ENCODE peak calls at places on chromosomes 1 and 21, in ten cellular contexts. L is heart left ventricle; U is tibial nerve; J is adrenal gland; T is MM.1S; B is CD8-positive, alpha-beta T cell; G is SK-N-SH; K is left ventricle myocardium inferior; O is IMR-90; N is cardiac muscle cell. V is an unnamed sample.

GRCh38 chr1:7591565-7591964 is 179.5 kb upstream of the VAMP3 start:
- DNase-seq in L (no peak), U (no peak), J (no peak), T (no peak), B (no peak), G (no peak), K (no peak), O (no peak), N (no peak), V (no peak)

GRCh38 chr1:118992426-118992825 is 4.3 kb upstream of the TBX15 start:
- DNase-seq in L (no peak), U (no peak), J (no peak), T (no peak), B (no peak), G (no peak), K (no peak), O (no peak), N (no peak), V (no peak)

GRCh38 chr1:151713044-151713443 is 3.6 kb downstream of the CELF3 start:
- DNase-seq in L (no peak), U (no peak), J (no peak), T (no peak), B (no peak), G (no peak), K (no peak), O (no peak), N (no peak), V (no peak)

GRCh38 chr1:153404768-153405167 is 11.6 kb upstream of the S100A7A start:
- DNase-seq in L (peak; percentile 76), U (peak; percentile 11), J (peak; percentile 27), T (peak; percentile 49), B (peak; percentile 52), G (peak; percentile 41), K (peak; percentile 40), O (no peak), N (no peak), V (peak; percentile 57)

GRCh38 chr1:114455102-114455785 is 55.8 kb downstream of the TRIM33 start:
- DNase-seq in L (no peak), U (no peak), J (no peak), T (no peak), B (no peak), G (no peak), K (no peak), O (peak; percentile 70), N (no peak), V (no peak)

GRCh38 chr1:70717656-70718055 is 306.6 kb downstream of the CTH start:
- DNase-seq in L (no peak), U (no peak), J (no peak), T (no peak), B (no peak), G (no peak), K (no peak), O (no peak), N (no peak), V (no peak)

GRCh38 chr21:41497836-41498235 is 10.1 kb downstream of the TMPRSS2 start:
- DNase-seq in L (no peak), U (no peak), J (no peak), T (no peak), B (no peak), G (no peak), K (no peak), O (no peak), N (no peak), V (no peak)

GRCh38 chr1:14189381-14189780 is 409.1 kb upstream of the KAZN start:
- DNase-seq in L (no peak), U (no peak), J (no peak), T (no peak), B (no peak), G (no peak), K (no peak), O (no peak), N (no peak), V (no peak)

GRCh38 chr1:180928272-180929230 is 15.9 kb downstream of the KIAA1614 start:
- DNase-seq in L (peak; percentile 58), U (no peak), J (no peak), T (no peak), B (no peak), G (peak; percentile 58), K (no peak), O (no peak), N (no peak), V (no peak)

DNA sequence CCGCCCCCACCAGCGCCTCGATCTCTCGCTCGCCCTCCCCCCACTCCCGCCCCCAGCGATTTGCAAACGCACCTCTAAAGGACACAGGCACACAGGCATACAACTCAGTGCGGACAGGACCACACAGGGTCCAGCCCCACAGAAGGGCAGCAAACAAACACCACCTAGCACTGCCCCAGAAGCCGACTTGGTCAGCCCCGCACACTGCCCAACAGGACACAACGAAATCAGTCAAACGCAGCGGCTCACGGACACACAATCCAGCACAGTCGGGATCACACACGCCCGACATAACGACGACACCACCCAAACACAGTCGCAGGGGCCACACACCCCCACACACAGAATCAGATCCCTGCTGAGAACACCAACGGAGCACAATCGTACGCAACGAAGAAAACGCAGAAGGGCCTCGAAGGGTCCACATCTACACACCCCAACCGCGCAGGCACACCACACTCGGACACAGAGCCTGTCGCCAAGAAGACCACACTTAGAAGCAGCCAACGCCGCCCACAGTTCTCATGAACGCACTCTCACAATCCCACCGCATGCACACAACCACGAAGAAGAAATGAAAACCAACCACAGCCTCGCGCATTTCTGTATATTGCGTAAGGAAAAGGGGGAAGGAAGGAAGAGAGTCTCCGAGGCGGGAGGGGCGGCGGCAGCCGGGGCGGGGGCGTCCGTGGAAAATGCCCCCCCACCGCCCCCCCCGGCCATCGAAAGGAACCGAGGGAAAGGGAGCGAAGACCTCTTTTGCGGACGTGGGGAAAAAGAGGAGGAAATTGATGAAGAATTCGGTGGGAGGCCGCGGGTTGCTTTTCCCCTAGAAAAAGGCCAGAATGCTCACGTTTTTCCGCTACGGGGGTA is 475 bp downstream of the TAL1 start:
- DNase-seq in L (peak; percentile 60), U (peak; percentile 40), J (no peak), T (no peak), B (no peak), G (peak; percentile 72), K (no peak), O (peak; percentile 33), N (peak; percentile 44), V (no peak)
- H3K27ac ChIP-seq in L (peak overlapping the region; percentile 91), U (peak overlapping the region; percentile 42), J (peak overlapping the region; percentile 77), T (no peak overlapping the region), B (no peak overlapping the region), G (no peak overlapping the region), K (peak overlapping the region; percentile 91), O (no peak overlapping the region), N (no peak overlapping the region), V (peak overlapping the region; percentile 81)

GRCh38 chr1:24018611-24019580 is 38.8 kb upstream of the SRSF10 start:
- DNase-seq in L (peak; percentile 94), U (peak; percentile 100), J (peak; percentile 97), T (no peak), B (no peak), G (peak; percentile 33), K (peak; percentile 97), O (peak; percentile 99), N (peak; percentile 98), V (peak; percentile 99)

GRCh38 chr1:24020470-24020869 is 40.3 kb upstream of the SRSF10 start:
- DNase-seq in L (no peak), U (no peak), J (no peak), T (no peak), B (no peak), G (no peak), K (no peak), O (no peak), N (no peak), V (no peak)

GRCh38 chr1:24022611-24023359 is 42.7 kb upstream of the SRSF10 start:
- DNase-seq in L (no peak), U (no peak), J (no peak), T (no peak), B (no peak), G (peak; percentile 29), K (no peak), O (peak; percentile 89), N (no peak), V (no peak)

GRCh38 chr1:24020032-24020431 is 39.9 kb upstream of the SRSF10 start:
- DNase-seq in L (no peak), U (peak; percentile 50), J (peak; percentile 22), T (no peak), B (no peak), G (no peak), K (no peak), O (peak; percentile 70), N (no peak), V (no peak)

GRCh38 chr1:24021403-24022266 is 41.5 kb upstream of the SRSF10 start:
- DNase-seq in L (no peak), U (no peak), J (peak; percentile 33), T (no peak), B (no peak), G (no peak), K (peak; percentile 31), O (no peak), N (no peak), V (no peak)
- H3K4me1 ChIP-seq in L (peaks cover 54% of the 10 kb centered on the region), U (peaks cover 61% of the 10 kb centered on the region), J (peaks cover 38% of the 10 kb centered on the region), T (no peaks in the 10 kb centered on the region), B (no peaks in the 10 kb centered on the region), G (peaks cover 12% of the 10 kb centered on the region), K (peaks cover 62% of the 10 kb centered on the region), O (peaks cover 26% of the 10 kb centered on the region), N (peaks cover 38% of the 10 kb centered on the region), V (peaks cover 59% of the 10 kb centered on the region)

DNA sequence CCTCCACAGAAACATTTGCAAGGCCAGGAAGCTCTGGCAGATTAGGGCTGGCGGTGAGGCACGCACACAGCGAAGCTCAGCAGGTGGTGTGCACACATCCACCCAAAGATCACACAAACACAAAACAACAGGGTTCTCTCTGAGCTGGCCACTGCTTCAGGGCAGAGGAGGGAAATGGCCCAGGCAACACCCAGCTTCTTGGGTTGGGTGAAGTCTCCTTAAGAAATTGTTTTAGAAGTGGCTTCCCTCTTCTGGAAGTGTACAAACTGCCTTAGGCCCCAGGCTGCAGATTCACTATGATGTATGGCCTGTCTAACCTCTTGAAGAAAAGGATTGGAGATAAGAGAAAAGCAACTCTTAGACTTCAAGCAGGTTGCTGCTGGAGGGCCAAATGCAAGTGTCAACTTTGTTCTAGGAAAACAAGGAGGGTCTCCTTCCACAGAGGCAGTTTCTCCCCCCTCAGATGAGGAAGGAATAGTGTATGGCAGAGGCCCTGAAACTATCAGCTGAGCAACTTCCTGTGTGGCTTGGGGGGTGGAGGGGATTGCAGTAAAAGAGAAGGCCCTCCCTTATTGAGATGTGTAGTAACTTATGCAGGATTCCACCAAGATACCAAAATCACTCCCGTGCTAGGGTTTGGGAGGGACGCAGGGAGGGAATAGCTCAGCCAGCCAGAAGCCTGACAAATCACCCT is 2.1 kb downstream of the RCSD1 start:
- DNase-seq in L (peak; percentile 57), U (no peak), J (no peak), T (no peak), B (peak; percentile 63), G (no peak), K (no peak), O (no peak), N (no peak), V (no peak)
- H3K27me3 ChIP-seq in L (no peaks in the 10 kb centered on the region), U (no peaks in the 10 kb centered on the region), J (no peaks in the 10 kb centered on the region), T (no peaks in the 10 kb centered on the region), B (no peaks in the 10 kb centered on the region), G (peaks cover 10% of the 10 kb centered on the region), K (no peaks in the 10 kb centered on the region), O (peaks cover 62% of the 10 kb centered on the region), N (no peaks in the 10 kb centered on the region), V (no peaks in the 10 kb centered on the region)

DNA sequence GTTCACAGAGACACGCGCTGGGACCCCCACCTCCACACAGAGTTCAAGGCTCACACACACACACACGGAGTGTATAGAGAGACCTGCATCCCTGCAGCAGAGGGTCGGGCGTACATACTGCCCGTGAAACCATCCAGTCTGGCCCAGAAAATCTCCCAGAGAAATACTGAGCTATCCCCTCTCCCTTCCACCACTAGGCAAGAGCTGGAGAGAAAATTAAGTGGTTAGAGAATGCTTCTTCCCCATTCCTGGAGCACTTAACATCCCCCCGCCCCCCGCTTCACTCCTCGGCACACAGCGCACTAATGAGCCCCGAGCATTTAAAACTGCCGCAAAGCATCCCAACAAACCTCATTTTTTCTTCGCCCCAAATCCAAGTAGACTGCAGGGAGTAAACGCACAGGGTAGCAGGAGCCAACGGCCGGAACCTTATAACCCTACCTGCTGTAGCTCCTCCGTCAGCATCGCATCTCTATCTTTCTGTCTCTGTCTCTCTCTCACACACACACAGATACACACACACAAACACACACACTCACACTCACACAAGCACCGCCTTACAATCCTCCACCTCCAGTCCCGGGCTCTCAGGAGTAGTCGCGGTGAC is 422 bp downstream of the DUSP10 start:
- DNase-seq in L (no peak), U (peak; percentile 40), J (peak; percentile 35), T (no peak), B (no peak), G (peak; percentile 56), K (no peak), O (peak; percentile 46), N (peak; percentile 48), V (no peak)
- H3K27ac ChIP-seq in L (peak overlapping the region; percentile 100), U (peak overlapping the region; percentile 79), J (peak overlapping the region; percentile 90), T (peak overlapping the region; percentile 60), B (peak overlapping the region; percentile 90), G (peak overlapping the region; percentile 75), K (peak overlapping the region; percentile 98), O (peak overlapping the region; percentile 85), N (peak overlapping the region; percentile 61), V (peak overlapping the region; percentile 98)